ENCODE peak calls at places on chromosomes 7 and 10, in six cellular contexts. One of them, this sample, is unnamed.

GRCh38 chr10:48494073-48494472 is 110.8 kb downstream of the ARHGAP22 start:
- DNase-seq in EL: no peak
- DNase-seq in NCI-H1694: no peak
- DNase-seq in activated T-helper 1 cell treated with anti-CD3 and anti-CD28 coated beads, Interleukin-2, amount 50 U/mL, for 16 hours: no peak
- DNase-seq in neuronal stem cell: no peak
- DNase-seq in NCI-H510A treated with DMSO at 0.1 percent for 48 hours: peak; percentile 7
- DNase-seq in this sample: no peak

GRCh38 chr10:72694476-72695369 is 2.8 kb downstream of the MCU start:
- DNase-seq in EL: peak; percentile 50
- DNase-seq in NCI-H1694: no peak
- DNase-seq in activated T-helper 1 cell treated with anti-CD3 and anti-CD28 coated beads, Interleukin-2, amount 50 U/mL, for 16 hours: no peak
- DNase-seq in neuronal stem cell: no peak
- DNase-seq in NCI-H510A treated with DMSO at 0.1 percent for 48 hours: peak; percentile 23
- DNase-seq in this sample: no peak

GRCh38 chr10:27192284-27192683 is 37.1 kb downstream of the MASTL start:
- DNase-seq in EL: peak; percentile 96
- DNase-seq in NCI-H1694: no peak
- DNase-seq in activated T-helper 1 cell treated with anti-CD3 and anti-CD28 coated beads, Interleukin-2, amount 50 U/mL, for 16 hours: no peak
- DNase-seq in neuronal stem cell: no peak
- DNase-seq in NCI-H510A treated with DMSO at 0.1 percent for 48 hours: no peak
- DNase-seq in this sample: no peak

GRCh38 chr10:44395396-44395795 is 10.5 kb upstream of the CXCL12 start:
- DNase-seq in EL: no peak
- DNase-seq in NCI-H1694: no peak
- DNase-seq in activated T-helper 1 cell treated with anti-CD3 and anti-CD28 coated beads, Interleukin-2, amount 50 U/mL, for 16 hours: no peak
- DNase-seq in neuronal stem cell: no peak
- DNase-seq in NCI-H510A treated with DMSO at 0.1 percent for 48 hours: peak; percentile 29
- DNase-seq in this sample: peak; percentile 10

GRCh38 chr7:158507917-158508316 is 79.7 kb downstream of the PTPRN2 start:
- DNase-seq in EL: no peak
- DNase-seq in NCI-H1694: no peak
- DNase-seq in activated T-helper 1 cell treated with anti-CD3 and anti-CD28 coated beads, Interleukin-2, amount 50 U/mL, for 16 hours: no peak
- DNase-seq in neuronal stem cell: no peak
- DNase-seq in NCI-H510A treated with DMSO at 0.1 percent for 48 hours: no peak
- DNase-seq in this sample: no peak

GRCh38 chr7:151339651-151340377 is 1.8 kb upstream of the NUB1 start:
- DNase-seq in EL: no peak
- DNase-seq in NCI-H1694: no peak
- DNase-seq in activated T-helper 1 cell treated with anti-CD3 and anti-CD28 coated beads, Interleukin-2, amount 50 U/mL, for 16 hours: no peak
- DNase-seq in neuronal stem cell: no peak
- DNase-seq in NCI-H510A treated with DMSO at 0.1 percent for 48 hours: no peak
- DNase-seq in this sample: no peak

GRCh38 chr7:45081670-45081974 is 7.1 kb downstream of the NACAD start:
- DNase-seq in EL: no peak
- DNase-seq in NCI-H1694: no peak
- DNase-seq in activated T-helper 1 cell treated with anti-CD3 and anti-CD28 coated beads, Interleukin-2, amount 50 U/mL, for 16 hours: no peak
- DNase-seq in neuronal stem cell: no peak
- DNase-seq in NCI-H510A treated with DMSO at 0.1 percent for 48 hours: no peak
- DNase-seq in this sample: no peak

GRCh38 chr7:82036146-82036886 is 266.5 kb upstream of the HGF start:
- DNase-seq in EL: peak; percentile 87
- DNase-seq in NCI-H1694: no peak
- DNase-seq in activated T-helper 1 cell treated with anti-CD3 and anti-CD28 coated beads, Interleukin-2, amount 50 U/mL, for 16 hours: no peak
- DNase-seq in neuronal stem cell: no peak
- DNase-seq in NCI-H510A treated with DMSO at 0.1 percent for 48 hours: no peak
- DNase-seq in this sample: no peak

This sample was measured in mesothelial cell of epicardium.